ENCODE peak calls at places on chromosomes 12 and 14, in seven cellular contexts. E, H, O, G, V, A and Y are unnamed samples.
A peak's percentile ranks its signal among the peaks of the same experiment; 100 is the strongest.

GRCh38 chr12:111443586-111443985 is 37.9 kb downstream of the SH2B3 start:
- DNase-seq in E (peak; percentile 61), H (no peak), O (no peak), G (no peak), V (no peak), A (no peak), Y (no peak)

GRCh38 chr12:11978985-11979384 is 91.8 kb upstream of the BCL2L14 start:
- DNase-seq in E (no peak), H (no peak), O (no peak), G (peak; percentile 41), V (no peak), A (no peak), Y (no peak)

GRCh38 chr12:21695896-21696295 is 38.3 kb upstream of the LDHB start:
- DNase-seq in E (no peak), H (no peak), O (no peak), G (no peak), V (no peak), A (no peak), Y (peak; percentile 19)

GRCh38 chr12:9037431-9037830 is 48.1 kb downstream of the KLRG1 start:
- DNase-seq in E (no peak), H (no peak), O (no peak), G (no peak), V (no peak), A (no peak), Y (no peak)

GRCh38 chr14:82075566-82075965 is 541.9 kb upstream of the SEL1L start:
- DNase-seq in E (no peak), H (peak; percentile 51), O (peak; percentile 20), G (no peak), V (peak; percentile 1), A (peak; percentile 82), Y (no peak)

GRCh38 chr12:52946334-52946733 is 2.6 kb upstream of the KRT18 start:
- DNase-seq in E (no peak), H (no peak), O (no peak), G (no peak), V (no peak), A (no peak), Y (no peak)

GRCh38 chr12:3757261-3757660 is 4.4 kb upstream of the CRACR2A start:
- DNase-seq in E (no peak), H (no peak), O (no peak), G (no peak), V (no peak), A (no peak), Y (no peak)

GRCh38 chr14:89428556-89429196 is 11.6 kb upstream of the FOXN3 start:
- DNase-seq in E (peak; percentile 64), H (no peak), O (no peak), G (peak; percentile 46), V (no peak), A (no peak), Y (no peak)

GRCh38 chr14:69094481-69094880 is 58.4 kb downstream of the DCAF5 start:
- DNase-seq in E (no peak), H (no peak), O (no peak), G (no peak), V (no peak), A (no peak), Y (no peak)

GRCh38 chr14:100453930-100454329 is 130.8 kb downstream of the SLC25A47 start:
- DNase-seq in E (no peak), H (no peak), O (no peak), G (no peak), V (no peak), A (no peak), Y (no peak)

GRCh38 chr12:6167327-6168280 is 32.6 kb upstream of the CD9 start:
- DNase-seq in E (peak; percentile 79), H (peak; percentile 15), O (peak; percentile 67), G (peak; percentile 89), V (no peak), A (no peak), Y (peak; percentile 71)

GRCh38 chr14:32255855-32256254 is 52.8 kb upstream of the RNU6-8 start:
- DNase-seq in E (no peak), H (no peak), O (no peak), G (no peak), V (no peak), A (no peak), Y (no peak)

GRCh38 chr14:36520601-36521525 is 831 bp upstream of the NKX2-1 start:
- DNase-seq in E (no peak), H (peak; percentile 7), O (no peak), G (peak; percentile 69), V (no peak), A (peak; percentile 51), Y (no peak)